ENCODE peak calls at places on chromosomes 12 and 14, in seven cellular contexts. One of them, this sample, is unnamed. For H3K9me3 and H3K27me3, the result is how much of the 10 kb centered on the place peaks cover.

GRCh38 chr12:11978985-11979384 is 91.8 kb upstream of the BCL2L14 start:
- DNase-seq in astrocyte: peak
- DNase-seq in effector memory CD4-positive, alpha-beta T cell: no peak
- DNase-seq in psoas muscle: no peak
- DNase-seq in cardiac muscle cell: no peak
- DNase-seq in CD8-positive, alpha-beta memory T cell: no peak
- DNase-seq in transverse colon: no peak
- DNase-seq in this sample: no peak

GRCh38 chr12:102110782-102111181 is 9.1 kb downstream of the NUP37 start:
- DNase-seq in psoas muscle: no peak
- DNase-seq in effector memory CD4-positive, alpha-beta T cell: no peak
- DNase-seq in astrocyte: no peak
- DNase-seq in cardiac muscle cell: no peak
- DNase-seq in transverse colon: no peak
- DNase-seq in CD8-positive, alpha-beta memory T cell: no peak
- DNase-seq in this sample: no peak

GRCh38 chr12:32437095-32437515 is 37.7 kb downstream of the FGD4 start:
- DNase-seq in CD8-positive, alpha-beta memory T cell: no peak
- DNase-seq in astrocyte: peak
- DNase-seq in effector memory CD4-positive, alpha-beta T cell: no peak
- DNase-seq in cardiac muscle cell: peak
- DNase-seq in psoas muscle: no peak
- DNase-seq in transverse colon: no peak
- DNase-seq in this sample: peak

GRCh38 chr12:64171715-64172114 is 50.4 kb downstream of the KICS2 start:
- DNase-seq in cardiac muscle cell: peak
- DNase-seq in astrocyte: peak
- DNase-seq in transverse colon: no peak
- DNase-seq in psoas muscle: no peak
- DNase-seq in CD8-positive, alpha-beta memory T cell: no peak
- DNase-seq in effector memory CD4-positive, alpha-beta T cell: no peak
- DNase-seq in this sample: no peak

GRCh38 chr14:77830692-77831091 is 30.8 kb downstream of the ADCK1 start:
- DNase-seq in psoas muscle: no peak
- DNase-seq in effector memory CD4-positive, alpha-beta T cell: no peak
- DNase-seq in astrocyte: no peak
- DNase-seq in CD8-positive, alpha-beta memory T cell: no peak
- DNase-seq in transverse colon: no peak
- DNase-seq in cardiac muscle cell: no peak
- DNase-seq in this sample: no peak

GRCh38 chr14:24321212-24321975 is 10.1 kb downstream of the LTB4R start:
- DNase-seq in transverse colon: no peak
- DNase-seq in cardiac muscle cell: no peak
- DNase-seq in astrocyte: no peak
- DNase-seq in CD8-positive, alpha-beta memory T cell: no peak
- DNase-seq in effector memory CD4-positive, alpha-beta T cell: no peak
- DNase-seq in psoas muscle: no peak
- DNase-seq in this sample: no peak

GRCh38 chr12:106101798-106102197 is 37.0 kb downstream of the NUAK1 start:
- DNase-seq in astrocyte: no peak
- DNase-seq in transverse colon: no peak
- DNase-seq in CD8-positive, alpha-beta memory T cell: no peak
- DNase-seq in effector memory CD4-positive, alpha-beta T cell: no peak
- DNase-seq in psoas muscle: no peak
- DNase-seq in cardiac muscle cell: peak
- DNase-seq in this sample: no peak

GRCh38 chr12:105705765-105706164 is 375.3 kb downstream of the C12orf75 start:
- DNase-seq in cardiac muscle cell: peak
- DNase-seq in psoas muscle: no peak
- DNase-seq in CD8-positive, alpha-beta memory T cell: no peak
- DNase-seq in effector memory CD4-positive, alpha-beta T cell: no peak
- DNase-seq in transverse colon: peak
- DNase-seq in astrocyte: peak
- DNase-seq in this sample: no peak

GRCh38 chr12:104462931-104463339 is 6.2 kb downstream of the CHST11 start:
- DNase-seq in cardiac muscle cell: no peak
- DNase-seq in effector memory CD4-positive, alpha-beta T cell: peak
- DNase-seq in transverse colon: peak
- DNase-seq in psoas muscle: no peak
- DNase-seq in astrocyte: no peak
- DNase-seq in CD8-positive, alpha-beta memory T cell: peak
- DNase-seq in this sample: no peak

GRCh38 chr14:101369194-101369915 is 191.9 kb upstream of the DIO3 start:
- DNase-seq in CD8-positive, alpha-beta memory T cell: no peak
- DNase-seq in transverse colon: no peak
- DNase-seq in cardiac muscle cell: no peak
- DNase-seq in effector memory CD4-positive, alpha-beta T cell: no peak
- DNase-seq in astrocyte: no peak
- DNase-seq in psoas muscle: peak
- DNase-seq in this sample: no peak

GRCh38 chr14:53356361-53357150 is 203.4 kb upstream of the DDHD1 start:
- DNase-seq in cardiac muscle cell: no peak
- DNase-seq in transverse colon: no peak
- DNase-seq in psoas muscle: no peak
- DNase-seq in astrocyte: no peak
- DNase-seq in CD8-positive, alpha-beta memory T cell: no peak
- DNase-seq in effector memory CD4-positive, alpha-beta T cell: no peak
- DNase-seq in this sample: no peak

GRCh38 chr12:109020750-109021380 is at the start of gene SVOP:
- DNase-seq in astrocyte: peak
- DNase-seq in CD8-positive, alpha-beta memory T cell: no peak
- DNase-seq in effector memory CD4-positive, alpha-beta T cell: no peak
- DNase-seq in psoas muscle: peak
- DNase-seq in transverse colon: peak
- DNase-seq in cardiac muscle cell: peak
- DNase-seq in this sample: peak

GRCh38 chr14:65723348-65723747 is 310.8 kb downstream of the FUT8 start:
- DNase-seq in CD8-positive, alpha-beta memory T cell: no peak
- DNase-seq in cardiac muscle cell: no peak
- DNase-seq in effector memory CD4-positive, alpha-beta T cell: no peak
- DNase-seq in astrocyte: no peak
- DNase-seq in transverse colon: no peak
- DNase-seq in psoas muscle: no peak
- DNase-seq in this sample: no peak

GRCh38 chr12:118189761-118190181 is 53.8 kb downstream of the PEBP1 start:
- DNase-seq in CD8-positive, alpha-beta memory T cell: no peak
- DNase-seq in cardiac muscle cell: peak
- DNase-seq in astrocyte: peak
- DNase-seq in effector memory CD4-positive, alpha-beta T cell: no peak
- DNase-seq in psoas muscle: no peak
- DNase-seq in transverse colon: no peak
- DNase-seq in this sample: no peak

GRCh38 chr14:27553820-27554219 is 956.0 kb upstream of the NOVA1 start:
- DNase-seq in psoas muscle: no peak
- DNase-seq in effector memory CD4-positive, alpha-beta T cell: no peak
- DNase-seq in CD8-positive, alpha-beta memory T cell: no peak
- DNase-seq in transverse colon: no peak
- DNase-seq in cardiac muscle cell: peak
- DNase-seq in astrocyte: no peak
- DNase-seq in this sample: no peak

GRCh38 chr14:103313704-103314103 is 20.3 kb upstream of the EIF5 start:
- DNase-seq in astrocyte: no peak
- DNase-seq in CD8-positive, alpha-beta memory T cell: no peak
- DNase-seq in effector memory CD4-positive, alpha-beta T cell: no peak
- DNase-seq in cardiac muscle cell: peak
- DNase-seq in transverse colon: no peak
- DNase-seq in psoas muscle: no peak
- DNase-seq in this sample: no peak

GRCh38 chr12:34297790-34298164 is 275.5 kb downstream of the ALG10 start:
- DNase-seq in astrocyte: no peak
- DNase-seq in transverse colon: no peak
- DNase-seq in cardiac muscle cell: no peak
- DNase-seq in psoas muscle: peak
- DNase-seq in effector memory CD4-positive, alpha-beta T cell: no peak
- DNase-seq in CD8-positive, alpha-beta memory T cell: peak
- DNase-seq in this sample: peak

GRCh38 chr12:34297126-34297789 is 275.0 kb downstream of the ALG10 start:
- DNase-seq in effector memory CD4-positive, alpha-beta T cell: no peak
- DNase-seq in psoas muscle: peak
- DNase-seq in CD8-positive, alpha-beta memory T cell: peak
- DNase-seq in cardiac muscle cell: no peak
- DNase-seq in astrocyte: no peak
- DNase-seq in transverse colon: no peak
- DNase-seq in this sample: no peak

GRCh38 chr12:34298971-34299801 is 276.9 kb downstream of the ALG10 start:
- DNase-seq in CD8-positive, alpha-beta memory T cell: peak
- DNase-seq in psoas muscle: peak
- DNase-seq in transverse colon: no peak
- DNase-seq in cardiac muscle cell: no peak
- DNase-seq in astrocyte: no peak
- DNase-seq in effector memory CD4-positive, alpha-beta T cell: no peak
- DNase-seq in this sample: peak

GRCh38 chr12:34299802-34300193 is 277.5 kb downstream of the ALG10 start:
- DNase-seq in psoas muscle: peak
- DNase-seq in effector memory CD4-positive, alpha-beta T cell: no peak
- DNase-seq in cardiac muscle cell: no peak
- DNase-seq in transverse colon: no peak
- DNase-seq in astrocyte: no peak
- DNase-seq in CD8-positive, alpha-beta memory T cell: peak
- DNase-seq in this sample: peak

DNA sequence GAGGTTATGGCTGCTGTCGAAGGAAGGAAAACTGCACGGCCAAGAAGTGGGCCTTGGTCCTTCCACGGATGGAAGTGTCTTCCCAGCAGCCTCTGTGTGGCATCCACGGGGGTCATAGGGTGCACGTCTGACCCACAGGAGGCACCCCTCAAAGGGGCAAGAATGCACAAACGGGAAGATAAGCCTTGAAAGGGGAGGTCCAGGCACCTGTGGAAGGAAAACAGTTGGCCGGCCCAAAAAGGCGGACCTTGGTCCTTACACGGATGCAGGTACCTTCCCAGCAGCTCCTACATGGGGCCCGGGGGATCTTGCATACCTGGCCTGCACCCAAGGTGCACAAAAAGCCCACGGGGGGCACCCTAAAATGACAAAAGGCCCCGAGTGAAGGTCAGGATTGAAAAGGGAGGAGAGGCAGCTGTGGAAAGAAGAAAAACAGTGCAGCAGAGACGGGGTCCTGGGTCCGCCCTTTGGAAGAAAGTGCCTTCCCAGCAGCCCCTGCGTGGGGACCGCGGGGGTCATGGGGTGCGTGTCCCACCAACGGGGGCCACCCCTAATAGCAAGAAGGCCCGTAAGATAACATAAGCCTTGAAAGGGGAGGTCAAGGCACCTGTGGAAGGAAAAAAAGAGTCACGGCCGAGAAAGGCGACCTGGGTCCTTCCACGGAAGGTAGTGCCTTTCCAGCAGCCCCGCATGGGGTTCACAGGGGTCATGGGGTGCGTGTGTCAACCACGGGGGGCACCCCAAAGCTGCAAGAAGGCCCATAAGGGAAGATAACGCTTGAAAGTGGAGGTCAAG is 276.1 kb downstream of the ALG10 start:
- DNase-seq in effector memory CD4-positive, alpha-beta T cell: no peak
- DNase-seq in psoas muscle: peak
- DNase-seq in CD8-positive, alpha-beta memory T cell: peak
- DNase-seq in cardiac muscle cell: no peak
- DNase-seq in transverse colon: no peak
- DNase-seq in astrocyte: no peak
- DNase-seq in this sample: no peak
- H3K9me3 ChIP-seq in effector memory CD4-positive, alpha-beta T cell: under half
- H3K9me3 ChIP-seq in psoas muscle: under half
- H3K9me3 ChIP-seq in CD8-positive, alpha-beta memory T cell: under half
- H3K9me3 ChIP-seq in cardiac muscle cell: under half
- H3K9me3 ChIP-seq in transverse colon: under half
- H3K9me3 ChIP-seq in astrocyte: under half
- H3K9me3 ChIP-seq in this sample: under half

DNA sequence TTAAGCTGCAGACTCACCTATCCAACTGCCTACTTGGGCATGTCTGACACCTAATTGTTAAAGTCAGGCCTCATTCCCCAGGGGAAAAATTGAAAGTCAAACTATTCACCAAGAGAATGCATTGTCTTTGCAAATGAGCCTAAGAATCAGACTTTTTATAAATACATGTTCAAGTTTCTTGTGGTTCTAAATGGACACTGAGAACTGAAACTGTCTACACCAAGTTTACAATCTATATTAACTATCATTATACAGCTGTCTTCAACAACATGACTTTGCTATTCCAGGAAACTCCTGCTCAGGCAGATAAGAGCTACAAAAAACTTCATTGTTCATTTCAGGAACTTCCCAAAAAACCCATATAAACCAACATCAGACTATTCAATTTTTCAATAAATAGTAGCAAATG is 24.4 kb downstream of the CDK17 start:
- DNase-seq in effector memory CD4-positive, alpha-beta T cell: no peak
- DNase-seq in CD8-positive, alpha-beta memory T cell: no peak
- DNase-seq in cardiac muscle cell: no peak
- DNase-seq in psoas muscle: no peak
- DNase-seq in transverse colon: no peak
- DNase-seq in astrocyte: no peak
- DNase-seq in this sample: no peak
- H3K27ac ChIP-seq in effector memory CD4-positive, alpha-beta T cell: no peak
- H3K27ac ChIP-seq in CD8-positive, alpha-beta memory T cell: peak
- H3K27ac ChIP-seq in cardiac muscle cell: no peak
- H3K27ac ChIP-seq in psoas muscle: no peak
- H3K27ac ChIP-seq in transverse colon: peak
- H3K27ac ChIP-seq in astrocyte: no peak
- H3K27ac ChIP-seq in this sample: no peak

GRCh38 chr12:114450019-114450418 is 44.1 kb upstream of the TBX5 start:
- DNase-seq in transverse colon: no peak
- DNase-seq in effector memory CD4-positive, alpha-beta T cell: no peak
- DNase-seq in cardiac muscle cell: no peak
- DNase-seq in astrocyte: no peak
- DNase-seq in CD8-positive, alpha-beta memory T cell: no peak
- DNase-seq in psoas muscle: no peak
- DNase-seq in this sample: no peak

GRCh38 chr12:114445401-114446323 is 39.7 kb upstream of the TBX5 start:
- DNase-seq in CD8-positive, alpha-beta memory T cell: no peak
- DNase-seq in astrocyte: no peak
- DNase-seq in effector memory CD4-positive, alpha-beta T cell: no peak
- DNase-seq in cardiac muscle cell: no peak
- DNase-seq in psoas muscle: no peak
- DNase-seq in transverse colon: no peak
- DNase-seq in this sample: no peak

GRCh38 chr12:114448618-114448933 is 42.6 kb upstream of the TBX5 start:
- DNase-seq in psoas muscle: no peak
- DNase-seq in astrocyte: no peak
- DNase-seq in CD8-positive, alpha-beta memory T cell: no peak
- DNase-seq in effector memory CD4-positive, alpha-beta T cell: no peak
- DNase-seq in cardiac muscle cell: no peak
- DNase-seq in transverse colon: no peak
- DNase-seq in this sample: no peak

GRCh38 chr12:114447274-114447716 is 41.4 kb upstream of the TBX5 start:
- DNase-seq in transverse colon: no peak
- DNase-seq in effector memory CD4-positive, alpha-beta T cell: no peak
- DNase-seq in CD8-positive, alpha-beta memory T cell: no peak
- DNase-seq in psoas muscle: no peak
- DNase-seq in astrocyte: no peak
- DNase-seq in cardiac muscle cell: peak
- DNase-seq in this sample: no peak

GRCh38 chr12:114447799-114448617 is 42.1 kb upstream of the TBX5 start:
- DNase-seq in cardiac muscle cell: no peak
- DNase-seq in transverse colon: no peak
- DNase-seq in psoas muscle: no peak
- DNase-seq in astrocyte: no peak
- DNase-seq in CD8-positive, alpha-beta memory T cell: no peak
- DNase-seq in effector memory CD4-positive, alpha-beta T cell: no peak
- DNase-seq in this sample: no peak
- H3K27me3 ChIP-seq in cardiac muscle cell: half or more
- H3K27me3 ChIP-seq in transverse colon: half or more
- H3K27me3 ChIP-seq in psoas muscle: under half
- H3K27me3 ChIP-seq in astrocyte: half or more
- H3K27me3 ChIP-seq in CD8-positive, alpha-beta memory T cell: under half
- H3K27me3 ChIP-seq in effector memory CD4-positive, alpha-beta T cell: under half
- H3K27me3 ChIP-seq in this sample: half or more

GRCh38 chr12:34348064-34348463 is 325.8 kb downstream of the ALG10 start:
- DNase-seq in effector memory CD4-positive, alpha-beta T cell: no peak
- DNase-seq in transverse colon: no peak
- DNase-seq in CD8-positive, alpha-beta memory T cell: no peak
- DNase-seq in cardiac muscle cell: no peak
- DNase-seq in astrocyte: no peak
- DNase-seq in psoas muscle: no peak
- DNase-seq in this sample: no peak
- H3K9me3 ChIP-seq in effector memory CD4-positive, alpha-beta T cell: under half
- H3K9me3 ChIP-seq in transverse colon: under half
- H3K9me3 ChIP-seq in CD8-positive, alpha-beta memory T cell: under half
- H3K9me3 ChIP-seq in cardiac muscle cell: under half
- H3K9me3 ChIP-seq in astrocyte: under half
- H3K9me3 ChIP-seq in psoas muscle: under half
- H3K9me3 ChIP-seq in this sample: under half